ENCODE peak calls at places on chromosomes 11 and 22, in eight cellular contexts. One of them, this sample, is unnamed.
A peak's percentile ranks its signal among the peaks of the same experiment; 100 is the strongest.

GRCh38 chr11:47409440-47410403 is 1.3 kb downstream of the SLC39A13 start:
- DNase-seq in GM12891: no peak
- DNase-seq in stimulated activated CD4-positive, alpha-beta T cell treated with anti-CD3 and anti-CD28 coated beads, Interleukin-12 subunit alpha, Interleukin-12 subunit beta, amount 100 ng/mL, for 48 hours: no peak
- DNase-seq in fibroblast of pulmonary artery: no peak
- DNase-seq in heart right ventricle: no peak
- DNase-seq in activated T-helper 1 cell treated with anti-CD3 and anti-CD28 coated beads, Interleukin-12 subunit alpha, Interleukin-12 subunit beta, Interleukin-2, Interleukin-4 antibody, amounts not matched to agents 30 ng/mL and 10 ng/mL and 1 ng/mL, durations not matched to agents 14 hours and 24 hours and 36 hours: no peak
- DNase-seq in stimulated activated naive CD8-positive, alpha-beta T cell treated with anti-CD3 and anti-CD28 coated beads, Interleukin-15, amount 100 ng/mL, for 72 hours: no peak
- DNase-seq in cardiac fibroblast: no peak
- DNase-seq in this sample: no peak

GRCh38 chr11:61627831-61628753 is 47.2 kb upstream of the SYT7 start:
- DNase-seq in stimulated activated CD4-positive, alpha-beta T cell treated with anti-CD3 and anti-CD28 coated beads, Interleukin-12 subunit alpha, Interleukin-12 subunit beta, amount 100 ng/mL, for 48 hours: peak; percentile 11
- DNase-seq in cardiac fibroblast: peak; percentile 82
- DNase-seq in activated T-helper 1 cell treated with anti-CD3 and anti-CD28 coated beads, Interleukin-12 subunit alpha, Interleukin-12 subunit beta, Interleukin-2, Interleukin-4 antibody, amounts not matched to agents 30 ng/mL and 10 ng/mL and 1 ng/mL, durations not matched to agents 14 hours and 24 hours and 36 hours: no peak
- DNase-seq in GM12891: peak; percentile 41
- DNase-seq in stimulated activated naive CD8-positive, alpha-beta T cell treated with anti-CD3 and anti-CD28 coated beads, Interleukin-15, amount 100 ng/mL, for 72 hours: peak; percentile 45
- DNase-seq in heart right ventricle: peak; percentile 77
- DNase-seq in fibroblast of pulmonary artery: peak; percentile 75
- DNase-seq in this sample: no peak

GRCh38 chr22:37206841-37207821 is 5.1 kb downstream of the SSTR3 start:
- DNase-seq in stimulated activated CD4-positive, alpha-beta T cell treated with anti-CD3 and anti-CD28 coated beads, Interleukin-12 subunit alpha, Interleukin-12 subunit beta, amount 100 ng/mL, for 48 hours: no peak
- DNase-seq in heart right ventricle: no peak
- DNase-seq in stimulated activated naive CD8-positive, alpha-beta T cell treated with anti-CD3 and anti-CD28 coated beads, Interleukin-15, amount 100 ng/mL, for 72 hours: no peak
- DNase-seq in cardiac fibroblast: no peak
- DNase-seq in activated T-helper 1 cell treated with anti-CD3 and anti-CD28 coated beads, Interleukin-12 subunit alpha, Interleukin-12 subunit beta, Interleukin-2, Interleukin-4 antibody, amounts not matched to agents 30 ng/mL and 10 ng/mL and 1 ng/mL, durations not matched to agents 14 hours and 24 hours and 36 hours: no peak
- DNase-seq in GM12891: no peak
- DNase-seq in fibroblast of pulmonary artery: no peak
- DNase-seq in this sample: no peak

GRCh38 chr11:6771926-6772898 is at the start of gene OR2AG2:
- DNase-seq in heart right ventricle: no peak
- DNase-seq in activated T-helper 1 cell treated with anti-CD3 and anti-CD28 coated beads, Interleukin-12 subunit alpha, Interleukin-12 subunit beta, Interleukin-2, Interleukin-4 antibody, amounts not matched to agents 30 ng/mL and 10 ng/mL and 1 ng/mL, durations not matched to agents 14 hours and 24 hours and 36 hours: no peak
- DNase-seq in stimulated activated naive CD8-positive, alpha-beta T cell treated with anti-CD3 and anti-CD28 coated beads, Interleukin-15, amount 100 ng/mL, for 72 hours: no peak
- DNase-seq in GM12891: no peak
- DNase-seq in cardiac fibroblast: no peak
- DNase-seq in fibroblast of pulmonary artery: no peak
- DNase-seq in stimulated activated CD4-positive, alpha-beta T cell treated with anti-CD3 and anti-CD28 coated beads, Interleukin-12 subunit alpha, Interleukin-12 subunit beta, amount 100 ng/mL, for 48 hours: no peak
- DNase-seq in this sample: no peak

GRCh38 chr11:85379066-85379465 is 248.1 kb downstream of the DLG2 start:
- DNase-seq in stimulated activated naive CD8-positive, alpha-beta T cell treated with anti-CD3 and anti-CD28 coated beads, Interleukin-15, amount 100 ng/mL, for 72 hours: no peak
- DNase-seq in cardiac fibroblast: no peak
- DNase-seq in GM12891: no peak
- DNase-seq in heart right ventricle: no peak
- DNase-seq in stimulated activated CD4-positive, alpha-beta T cell treated with anti-CD3 and anti-CD28 coated beads, Interleukin-12 subunit alpha, Interleukin-12 subunit beta, amount 100 ng/mL, for 48 hours: no peak
- DNase-seq in activated T-helper 1 cell treated with anti-CD3 and anti-CD28 coated beads, Interleukin-12 subunit alpha, Interleukin-12 subunit beta, Interleukin-2, Interleukin-4 antibody, amounts not matched to agents 30 ng/mL and 10 ng/mL and 1 ng/mL, durations not matched to agents 14 hours and 24 hours and 36 hours: no peak
- DNase-seq in fibroblast of pulmonary artery: no peak
- DNase-seq in this sample: no peak

GRCh38 chr22:41951898-41952474 is at the start of gene SMIM45:
- DNase-seq in stimulated activated naive CD8-positive, alpha-beta T cell treated with anti-CD3 and anti-CD28 coated beads, Interleukin-15, amount 100 ng/mL, for 72 hours: no peak
- DNase-seq in GM12891: no peak
- DNase-seq in heart right ventricle: no peak
- DNase-seq in fibroblast of pulmonary artery: peak; percentile 10
- DNase-seq in stimulated activated CD4-positive, alpha-beta T cell treated with anti-CD3 and anti-CD28 coated beads, Interleukin-12 subunit alpha, Interleukin-12 subunit beta, amount 100 ng/mL, for 48 hours: no peak
- DNase-seq in cardiac fibroblast: no peak
- DNase-seq in activated T-helper 1 cell treated with anti-CD3 and anti-CD28 coated beads, Interleukin-12 subunit alpha, Interleukin-12 subunit beta, Interleukin-2, Interleukin-4 antibody, amounts not matched to agents 30 ng/mL and 10 ng/mL and 1 ng/mL, durations not matched to agents 14 hours and 24 hours and 36 hours: no peak
- DNase-seq in this sample: no peak

GRCh38 chr11:2983908-2984307 is 8.2 kb downstream of the NAP1L4 start:
- DNase-seq in activated T-helper 1 cell treated with anti-CD3 and anti-CD28 coated beads, Interleukin-12 subunit alpha, Interleukin-12 subunit beta, Interleukin-2, Interleukin-4 antibody, amounts not matched to agents 30 ng/mL and 10 ng/mL and 1 ng/mL, durations not matched to agents 14 hours and 24 hours and 36 hours: no peak
- DNase-seq in cardiac fibroblast: no peak
- DNase-seq in fibroblast of pulmonary artery: no peak
- DNase-seq in stimulated activated naive CD8-positive, alpha-beta T cell treated with anti-CD3 and anti-CD28 coated beads, Interleukin-15, amount 100 ng/mL, for 72 hours: no peak
- DNase-seq in heart right ventricle: no peak
- DNase-seq in stimulated activated CD4-positive, alpha-beta T cell treated with anti-CD3 and anti-CD28 coated beads, Interleukin-12 subunit alpha, Interleukin-12 subunit beta, amount 100 ng/mL, for 48 hours: no peak
- DNase-seq in GM12891: no peak
- DNase-seq in this sample: no peak

GRCh38 chr11:19660076-19660475 is 52.6 kb upstream of the NAV2 start:
- DNase-seq in GM12891: peak; percentile 40
- DNase-seq in stimulated activated CD4-positive, alpha-beta T cell treated with anti-CD3 and anti-CD28 coated beads, Interleukin-12 subunit alpha, Interleukin-12 subunit beta, amount 100 ng/mL, for 48 hours: no peak
- DNase-seq in activated T-helper 1 cell treated with anti-CD3 and anti-CD28 coated beads, Interleukin-12 subunit alpha, Interleukin-12 subunit beta, Interleukin-2, Interleukin-4 antibody, amounts not matched to agents 30 ng/mL and 10 ng/mL and 1 ng/mL, durations not matched to agents 14 hours and 24 hours and 36 hours: no peak
- DNase-seq in fibroblast of pulmonary artery: peak; percentile 39
- DNase-seq in stimulated activated naive CD8-positive, alpha-beta T cell treated with anti-CD3 and anti-CD28 coated beads, Interleukin-15, amount 100 ng/mL, for 72 hours: peak; percentile 37
- DNase-seq in cardiac fibroblast: peak; percentile 76
- DNase-seq in heart right ventricle: no peak
- DNase-seq in this sample: no peak

GRCh38 chr22:37752189-37753061 is 55.3 kb upstream of the GCAT start:
- DNase-seq in heart right ventricle: peak; percentile 92
- DNase-seq in stimulated activated naive CD8-positive, alpha-beta T cell treated with anti-CD3 and anti-CD28 coated beads, Interleukin-15, amount 100 ng/mL, for 72 hours: no peak
- DNase-seq in stimulated activated CD4-positive, alpha-beta T cell treated with anti-CD3 and anti-CD28 coated beads, Interleukin-12 subunit alpha, Interleukin-12 subunit beta, amount 100 ng/mL, for 48 hours: no peak
- DNase-seq in cardiac fibroblast: peak; percentile 98
- DNase-seq in GM12891: no peak
- DNase-seq in fibroblast of pulmonary artery: peak; percentile 97
- DNase-seq in activated T-helper 1 cell treated with anti-CD3 and anti-CD28 coated beads, Interleukin-12 subunit alpha, Interleukin-12 subunit beta, Interleukin-2, Interleukin-4 antibody, amounts not matched to agents 30 ng/mL and 10 ng/mL and 1 ng/mL, durations not matched to agents 14 hours and 24 hours and 36 hours: no peak
- DNase-seq in this sample: no peak

GRCh38 chr11:64531906-64532312 is 59.1 kb upstream of the SLC22A12 start:
- DNase-seq in heart right ventricle: no peak
- DNase-seq in fibroblast of pulmonary artery: no peak
- DNase-seq in activated T-helper 1 cell treated with anti-CD3 and anti-CD28 coated beads, Interleukin-12 subunit alpha, Interleukin-12 subunit beta, Interleukin-2, Interleukin-4 antibody, amounts not matched to agents 30 ng/mL and 10 ng/mL and 1 ng/mL, durations not matched to agents 14 hours and 24 hours and 36 hours: no peak
- DNase-seq in stimulated activated naive CD8-positive, alpha-beta T cell treated with anti-CD3 and anti-CD28 coated beads, Interleukin-15, amount 100 ng/mL, for 72 hours: no peak
- DNase-seq in stimulated activated CD4-positive, alpha-beta T cell treated with anti-CD3 and anti-CD28 coated beads, Interleukin-12 subunit alpha, Interleukin-12 subunit beta, amount 100 ng/mL, for 48 hours: no peak
- DNase-seq in GM12891: no peak
- DNase-seq in cardiac fibroblast: no peak
- DNase-seq in this sample: peak; percentile 11

GRCh38 chr11:2796508-2797180 is 88.9 kb downstream of the CDKN1C start:
- DNase-seq in cardiac fibroblast: no peak
- DNase-seq in GM12891: no peak
- DNase-seq in heart right ventricle: no peak
- DNase-seq in stimulated activated naive CD8-positive, alpha-beta T cell treated with anti-CD3 and anti-CD28 coated beads, Interleukin-15, amount 100 ng/mL, for 72 hours: peak; percentile 8
- DNase-seq in activated T-helper 1 cell treated with anti-CD3 and anti-CD28 coated beads, Interleukin-12 subunit alpha, Interleukin-12 subunit beta, Interleukin-2, Interleukin-4 antibody, amounts not matched to agents 30 ng/mL and 10 ng/mL and 1 ng/mL, durations not matched to agents 14 hours and 24 hours and 36 hours: no peak
- DNase-seq in stimulated activated CD4-positive, alpha-beta T cell treated with anti-CD3 and anti-CD28 coated beads, Interleukin-12 subunit alpha, Interleukin-12 subunit beta, amount 100 ng/mL, for 48 hours: no peak
- DNase-seq in fibroblast of pulmonary artery: no peak
- DNase-seq in this sample: no peak

GRCh38 chr22:46788426-46789168 is 26.1 kb downstream of the TBC1D22A start:
- DNase-seq in stimulated activated CD4-positive, alpha-beta T cell treated with anti-CD3 and anti-CD28 coated beads, Interleukin-12 subunit alpha, Interleukin-12 subunit beta, amount 100 ng/mL, for 48 hours: no peak
- DNase-seq in heart right ventricle: no peak
- DNase-seq in fibroblast of pulmonary artery: no peak
- DNase-seq in cardiac fibroblast: no peak
- DNase-seq in stimulated activated naive CD8-positive, alpha-beta T cell treated with anti-CD3 and anti-CD28 coated beads, Interleukin-15, amount 100 ng/mL, for 72 hours: no peak
- DNase-seq in activated T-helper 1 cell treated with anti-CD3 and anti-CD28 coated beads, Interleukin-12 subunit alpha, Interleukin-12 subunit beta, Interleukin-2, Interleukin-4 antibody, amounts not matched to agents 30 ng/mL and 10 ng/mL and 1 ng/mL, durations not matched to agents 14 hours and 24 hours and 36 hours: peak; percentile 25
- DNase-seq in GM12891: no peak
- DNase-seq in this sample: no peak

GRCh38 chr22:30866811-30867271 is 101.7 kb downstream of the MORC2 start:
- DNase-seq in heart right ventricle: no peak
- DNase-seq in fibroblast of pulmonary artery: peak; percentile 8
- DNase-seq in cardiac fibroblast: peak; percentile 14
- DNase-seq in stimulated activated CD4-positive, alpha-beta T cell treated with anti-CD3 and anti-CD28 coated beads, Interleukin-12 subunit alpha, Interleukin-12 subunit beta, amount 100 ng/mL, for 48 hours: no peak
- DNase-seq in GM12891: peak; percentile 43
- DNase-seq in stimulated activated naive CD8-positive, alpha-beta T cell treated with anti-CD3 and anti-CD28 coated beads, Interleukin-15, amount 100 ng/mL, for 72 hours: peak; percentile 27
- DNase-seq in activated T-helper 1 cell treated with anti-CD3 and anti-CD28 coated beads, Interleukin-12 subunit alpha, Interleukin-12 subunit beta, Interleukin-2, Interleukin-4 antibody, amounts not matched to agents 30 ng/mL and 10 ng/mL and 1 ng/mL, durations not matched to agents 14 hours and 24 hours and 36 hours: no peak
- DNase-seq in this sample: no peak

GRCh38 chr22:29748248-29748893 is 18.4 kb downstream of the ZMAT5 start:
- DNase-seq in stimulated activated naive CD8-positive, alpha-beta T cell treated with anti-CD3 and anti-CD28 coated beads, Interleukin-15, amount 100 ng/mL, for 72 hours: no peak
- DNase-seq in stimulated activated CD4-positive, alpha-beta T cell treated with anti-CD3 and anti-CD28 coated beads, Interleukin-12 subunit alpha, Interleukin-12 subunit beta, amount 100 ng/mL, for 48 hours: no peak
- DNase-seq in GM12891: no peak
- DNase-seq in heart right ventricle: no peak
- DNase-seq in fibroblast of pulmonary artery: no peak
- DNase-seq in cardiac fibroblast: no peak
- DNase-seq in activated T-helper 1 cell treated with anti-CD3 and anti-CD28 coated beads, Interleukin-12 subunit alpha, Interleukin-12 subunit beta, Interleukin-2, Interleukin-4 antibody, amounts not matched to agents 30 ng/mL and 10 ng/mL and 1 ng/mL, durations not matched to agents 14 hours and 24 hours and 36 hours: no peak
- DNase-seq in this sample: no peak

GRCh38 chr11:34509336-34509902 is 4.2 kb downstream of the ELF5 start:
- DNase-seq in stimulated activated naive CD8-positive, alpha-beta T cell treated with anti-CD3 and anti-CD28 coated beads, Interleukin-15, amount 100 ng/mL, for 72 hours: no peak
- DNase-seq in activated T-helper 1 cell treated with anti-CD3 and anti-CD28 coated beads, Interleukin-12 subunit alpha, Interleukin-12 subunit beta, Interleukin-2, Interleukin-4 antibody, amounts not matched to agents 30 ng/mL and 10 ng/mL and 1 ng/mL, durations not matched to agents 14 hours and 24 hours and 36 hours: no peak
- DNase-seq in stimulated activated CD4-positive, alpha-beta T cell treated with anti-CD3 and anti-CD28 coated beads, Interleukin-12 subunit alpha, Interleukin-12 subunit beta, amount 100 ng/mL, for 48 hours: no peak
- DNase-seq in GM12891: no peak
- DNase-seq in fibroblast of pulmonary artery: no peak
- DNase-seq in cardiac fibroblast: no peak
- DNase-seq in heart right ventricle: no peak
- DNase-seq in this sample: no peak

This sample was measured in GDM1.